ENCODE peak calls at places on chromosome 18, in eight cellular contexts. W is suprapubic skin, X is osteocyte, A is A549, I is neural crest cell, K is KBM-7, C is cardiac muscle cell, Q is germinal center. H is an unnamed sample.

GRCh38 chr18:8260319-8260718 is 348.9 kb upstream of the RAB12 start:
- DNase-seq in W (no peak), X (no peak), A (no peak), I (no peak), K (no peak), C (no peak), Q (no peak), H (no peak)

GRCh38 chr18:37710731-37711130 is 145.1 kb upstream of the CELF4 start:
- DNase-seq in W (no peak), X (no peak), A (no peak), I (no peak), K (no peak), C (no peak), Q (no peak), H (no peak)

GRCh38 chr18:55405655-55406373 is 182.2 kb downstream of the TCF4 start:
- DNase-seq in W (peak; percentile 86), X (peak; percentile 91), A (peak; percentile 69), I (no peak), K (peak; percentile 14), C (peak; percentile 55), Q (no peak), H (peak; percentile 82)

GRCh38 chr18:53380063-53380639 is 844.3 kb downstream of the MBD2 start:
- DNase-seq in W (no peak), X (no peak), A (peak; percentile 44), I (peak; percentile 5), K (peak; percentile 15), C (peak; percentile 46), Q (no peak), H (peak; percentile 24)

GRCh38 chr18:69127844-69128486 is 272.7 kb upstream of the DOK6 start:
- DNase-seq in W (no peak), X (no peak), A (no peak), I (no peak), K (no peak), C (no peak), Q (no peak), H (no peak)

GRCh38 chr18:13379062-13379800 is 160.7 kb downstream of the LDLRAD4 start:
- DNase-seq in W (no peak), X (peak; percentile 59), A (no peak), I (no peak), K (no peak), C (peak; percentile 72), Q (no peak), H (no peak)

GRCh38 chr18:48488388-48488850 is 50.4 kb upstream of the CTIF start:
- DNase-seq in W (no peak), X (peak; percentile 86), A (peak; percentile 81), I (no peak), K (no peak), C (peak; percentile 94), Q (no peak), H (no peak)

GRCh38 chr18:23226930-23227728 is 91.8 kb downstream of the CABLES1 start:
- DNase-seq in W (peak; percentile 86), X (no peak), A (no peak), I (no peak), K (no peak), C (no peak), Q (no peak), H (no peak)

GRCh38 chr18:40849856-40850255 is 1105.2 kb upstream of the PIK3C3 start:
- DNase-seq in W (no peak), X (no peak), A (no peak), I (no peak), K (no peak), C (no peak), Q (no peak), H (no peak)

GRCh38 chr18:44594779-44595467 is 85.8 kb upstream of the SETBP1 start:
- DNase-seq in W (no peak), X (no peak), A (no peak), I (no peak), K (no peak), C (peak; percentile 40), Q (no peak), H (no peak)

GRCh38 chr18:28995319-28995718 is 818.4 kb upstream of the CDH2 start:
- DNase-seq in W (no peak), X (no peak), A (no peak), I (no peak), K (no peak), C (no peak), Q (no peak), H (no peak)

GRCh38 chr18:8858888-8859511 is 153.6 kb downstream of the MTCL1 start:
- DNase-seq in W (no peak), X (no peak), A (peak; percentile 80), I (no peak), K (no peak), C (no peak), Q (no peak), H (no peak)

GRCh38 chr18:69648486-69648885 is 247.8 kb downstream of the DOK6 start:
- DNase-seq in W (no peak), X (no peak), A (no peak), I (no peak), K (no peak), C (no peak), Q (no peak), H (no peak)

GRCh38 chr18:80109676-80110078 is 615 bp downstream of the ADNP2 start:
- DNase-seq in W (peak; percentile 77), X (peak; percentile 87), A (peak; percentile 16), I (peak; percentile 36), K (peak; percentile 39), C (peak; percentile 61), Q (no peak), H (peak; percentile 13)

GRCh38 chr18:10482363-10482984 is 28.0 kb downstream of the APCDD1 start:
- DNase-seq in W (no peak), X (no peak), A (no peak), I (no peak), K (no peak), C (no peak), Q (peak; percentile 23), H (no peak)

GRCh38 chr18:58532972-58533371 is 95.9 kb downstream of the ALPK2 start:
- DNase-seq in W (no peak), X (no peak), A (no peak), I (no peak), K (no peak), C (no peak), Q (no peak), H (no peak)

GRCh38 chr18:31973929-31974546 is 31.1 kb upstream of the TRAPPC8 start:
- DNase-seq in W (no peak), X (no peak), A (no peak), I (no peak), K (no peak), C (no peak), Q (no peak), H (no peak)

GRCh38 chr18:13447621-13448020 is 229.1 kb downstream of the LDLRAD4 start:
- DNase-seq in W (peak; percentile 50), X (no peak), A (peak; percentile 70), I (no peak), K (no peak), C (no peak), Q (no peak), H (no peak)

GRCh38 chr18:34866310-34866709 is 156.2 kb downstream of the DTNA start:
- DNase-seq in W (no peak), X (no peak), A (no peak), I (no peak), K (no peak), C (no peak), Q (no peak), H (no peak)

GRCh38 chr18:58529714-58530354 is 99.1 kb downstream of the ALPK2 start:
- DNase-seq in W (no peak), X (no peak), A (peak; percentile 61), I (peak; percentile 49), K (peak; percentile 57), C (peak; percentile 68), Q (peak; percentile 78), H (peak; percentile 45)

GRCh38 chr18:35998967-35999366 is 26.5 kb downstream of the RMP24 start:
- DNase-seq in W (no peak), X (no peak), A (peak; percentile 16), I (no peak), K (peak; percentile 9), C (no peak), Q (no peak), H (no peak)

GRCh38 chr18:3624818-3625716 is 175.1 kb downstream of the TGIF1 start:
- DNase-seq in W (peak; percentile 72), X (no peak), A (peak; percentile 96), I (no peak), K (peak; percentile 55), C (peak; percentile 7), Q (no peak), H (no peak)

GRCh38 chr18:39134255-39134654 is 1568.7 kb upstream of the CELF4 start:
- DNase-seq in W (no peak), X (no peak), A (no peak), I (no peak), K (no peak), C (no peak), Q (no peak), H (no peak)

GRCh38 chr18:26654173-26655009 is 106.0 kb upstream of the KCTD1 start:
- DNase-seq in W (no peak), X (no peak), A (peak; percentile 41), I (no peak), K (no peak), C (no peak), Q (no peak), H (no peak)

GRCh38 chr18:75358928-75359327 is 68.6 kb downstream of the SMIM21 start:
- DNase-seq in W (no peak), X (peak; percentile 53), A (peak; percentile 3), I (no peak), K (no peak), C (no peak), Q (no peak), H (no peak)

GRCh38 chr18:7918696-7919095 is 351.6 kb downstream of the PTPRM start:
- DNase-seq in W (no peak), X (no peak), A (no peak), I (no peak), K (no peak), C (no peak), Q (no peak), H (no peak)

GRCh38 chr18:14976736-14977430 is 228.9 kb downstream of the ANKRD30B start:
- DNase-seq in W (no peak), X (no peak), A (no peak), I (no peak), K (no peak), C (no peak), Q (no peak), H (no peak)

GRCh38 chr18:78813898-78814297 is 165.7 kb upstream of the SALL3 start:
- DNase-seq in W (no peak), X (no peak), A (no peak), I (no peak), K (no peak), C (no peak), Q (no peak), H (no peak)

GRCh38 chr18:10376735-10377134 is 77.7 kb upstream of the APCDD1 start:
- DNase-seq in W (no peak), X (no peak), A (no peak), I (no peak), K (no peak), C (no peak), Q (no peak), H (no peak)

GRCh38 chr18:62200121-62200914 is 13.3 kb downstream of the RELCH start:
- DNase-seq in W (no peak), X (no peak), A (no peak), I (no peak), K (no peak), C (no peak), Q (no peak), H (no peak)

GRCh38 chr18:39345321-39345720 is 1779.7 kb upstream of the CELF4 start:
- DNase-seq in W (no peak), X (no peak), A (no peak), I (no peak), K (no peak), C (no peak), Q (no peak), H (no peak)

GRCh38 chr18:59517446-59518171 is 158.5 kb upstream of the LMAN1 start:
- DNase-seq in W (no peak), X (no peak), A (no peak), I (peak; percentile 30), K (no peak), C (peak; percentile 75), Q (no peak), H (no peak)

GRCh38 chr18:40911582-40912254 is 1043.3 kb upstream of the PIK3C3 start:
- DNase-seq in W (no peak), X (no peak), A (peak; percentile 7), I (no peak), K (no peak), C (no peak), Q (no peak), H (no peak)

GRCh38 chr18:21740724-21741510 is at the start of gene MIB1:
- DNase-seq in W (peak; percentile 98), X (peak; percentile 100), A (no peak), I (peak; percentile 99), K (peak; percentile 99), C (peak; percentile 100), Q (peak; percentile 51), H (peak; percentile 99)